ENCODE peak calls at places on chromosomes 3 and 15, in four cellular contexts. One of them, this sample, is unnamed. For H3K4me1, the result is how much of the 10 kb centered on the place peaks cover.

GRCh38 chr3:138995706-138996105 is 10.4 kb downstream of the PRR23A start:
- DNase-seq in neuronal stem cell: no peak
- DNase-seq in right lobe of liver: no peak
- DNase-seq in transverse colon: no peak
- DNase-seq in this sample: no peak

GRCh38 chr15:74431116-74431515 is 2.6 kb downstream of the SEMA7A start:
- DNase-seq in neuronal stem cell: no peak
- DNase-seq in right lobe of liver: no peak
- DNase-seq in transverse colon: no peak
- DNase-seq in this sample: no peak

GRCh38 chr3:129756871-129757270 is 136.6 kb downstream of the TMCC1 start:
- DNase-seq in neuronal stem cell: no peak
- DNase-seq in right lobe of liver: no peak
- DNase-seq in transverse colon: no peak
- DNase-seq in this sample: no peak

GRCh38 chr3:54986294-54986693 is 58.4 kb upstream of the LRTM1 start:
- DNase-seq in neuronal stem cell: no peak
- DNase-seq in right lobe of liver: no peak
- DNase-seq in transverse colon: no peak
- DNase-seq in this sample: no peak

GRCh38 chr3:196666001-196666867 is 26.7 kb downstream of the NRROS start:
- DNase-seq in neuronal stem cell: peak
- DNase-seq in right lobe of liver: no peak
- DNase-seq in transverse colon: no peak
- DNase-seq in this sample: no peak

GRCh38 chr15:73957785-73958184 is 31.5 kb downstream of the LOXL1 start:
- DNase-seq in neuronal stem cell: no peak
- DNase-seq in right lobe of liver: peak
- DNase-seq in transverse colon: no peak
- DNase-seq in this sample: no peak

GRCh38 chr3:53464424-53464823 is 30.0 kb upstream of the CACNA1D start:
- DNase-seq in neuronal stem cell: no peak
- DNase-seq in right lobe of liver: peak
- DNase-seq in transverse colon: no peak
- DNase-seq in this sample: no peak

GRCh38 chr3:120762575-120762974 is 20.0 kb downstream of the GTF2E1 start:
- DNase-seq in neuronal stem cell: no peak
- DNase-seq in right lobe of liver: no peak
- DNase-seq in transverse colon: no peak
- DNase-seq in this sample: no peak

GRCh38 chr3:126846316-126846715 is 136.6 kb upstream of the PLXNA1 start:
- DNase-seq in neuronal stem cell: no peak
- DNase-seq in right lobe of liver: no peak
- DNase-seq in transverse colon: no peak
- DNase-seq in this sample: no peak

GRCh38 chr3:78506038-78506437 is 1261.8 kb downstream of the ROBO1 start:
- DNase-seq in neuronal stem cell: no peak
- DNase-seq in right lobe of liver: no peak
- DNase-seq in transverse colon: no peak
- DNase-seq in this sample: no peak

GRCh38 chr3:54600441-54601204 is 327.2 kb downstream of the LRTM1 start:
- DNase-seq in neuronal stem cell: no peak
- DNase-seq in right lobe of liver: no peak
- DNase-seq in transverse colon: no peak
- DNase-seq in this sample: no peak

GRCh38 chr3:190695994-190696393 is 166.5 kb downstream of the GMNC start:
- DNase-seq in neuronal stem cell: no peak
- DNase-seq in right lobe of liver: no peak
- DNase-seq in transverse colon: no peak
- DNase-seq in this sample: no peak

GRCh38 chr3:22835041-22835440 is 368.1 kb upstream of the UBE2E2 start:
- DNase-seq in neuronal stem cell: no peak
- DNase-seq in right lobe of liver: no peak
- DNase-seq in transverse colon: no peak
- DNase-seq in this sample: no peak

GRCh38 chr3:156160653-156161052 is 40.3 kb downstream of the KCNAB1 start:
- DNase-seq in neuronal stem cell: no peak
- DNase-seq in right lobe of liver: no peak
- DNase-seq in transverse colon: no peak
- DNase-seq in this sample: no peak

GRCh38 chr3:184262166-184262926 is 993 bp upstream of the CAMK2N2 start:
- DNase-seq in neuronal stem cell: no peak
- DNase-seq in right lobe of liver: peak
- DNase-seq in transverse colon: no peak
- DNase-seq in this sample: no peak

GRCh38 chr3:4816306-4816705 is 162.9 kb upstream of the BHLHE40 start:
- DNase-seq in neuronal stem cell: no peak
- DNase-seq in right lobe of liver: no peak
- DNase-seq in transverse colon: no peak
- DNase-seq in this sample: no peak

GRCh38 chr15:74957301-74958035 is 896 bp upstream of the RPP25 start:
- DNase-seq in neuronal stem cell: no peak
- DNase-seq in right lobe of liver: no peak
- DNase-seq in transverse colon: peak
- DNase-seq in this sample: peak

DNA sequence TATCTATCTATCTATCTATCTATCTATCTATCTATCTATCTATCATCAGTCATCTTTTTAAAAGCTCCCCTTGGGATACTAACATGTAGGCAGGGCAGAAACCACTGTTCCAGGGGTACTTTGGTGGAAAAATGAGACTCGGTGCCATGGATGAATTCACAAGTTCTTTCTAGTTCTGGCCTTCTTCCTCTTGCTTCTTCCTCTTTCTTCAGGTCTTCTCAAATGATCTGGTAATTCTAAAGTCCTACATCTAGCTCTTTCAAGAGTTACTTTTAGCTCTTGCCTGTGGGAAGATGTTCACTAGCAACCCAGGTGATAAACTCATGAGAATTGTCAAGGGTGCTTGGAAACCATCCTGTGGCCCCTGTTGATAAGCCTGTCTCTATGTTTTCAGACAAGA is 168.5 kb upstream of the TBC1D5 start:
- DNase-seq in neuronal stem cell: no peak
- DNase-seq in right lobe of liver: no peak
- DNase-seq in transverse colon: no peak
- DNase-seq in this sample: no peak
- H3K4me1 ChIP-seq in neuronal stem cell: under half
- H3K4me1 ChIP-seq in right lobe of liver: under half
- H3K4me1 ChIP-seq in transverse colon: under half
- H3K4me1 ChIP-seq in this sample: under half

GRCh38 chr3:149581681-149582349 is 76.0 kb downstream of the WWTR1 start:
- DNase-seq in neuronal stem cell: no peak
- DNase-seq in right lobe of liver: no peak
- DNase-seq in transverse colon: no peak
- DNase-seq in this sample: no peak
- H3K4me1 ChIP-seq in neuronal stem cell: under half
- H3K4me1 ChIP-seq in right lobe of liver: under half
- H3K4me1 ChIP-seq in transverse colon: under half
- H3K4me1 ChIP-seq in this sample: half or more

DNA sequence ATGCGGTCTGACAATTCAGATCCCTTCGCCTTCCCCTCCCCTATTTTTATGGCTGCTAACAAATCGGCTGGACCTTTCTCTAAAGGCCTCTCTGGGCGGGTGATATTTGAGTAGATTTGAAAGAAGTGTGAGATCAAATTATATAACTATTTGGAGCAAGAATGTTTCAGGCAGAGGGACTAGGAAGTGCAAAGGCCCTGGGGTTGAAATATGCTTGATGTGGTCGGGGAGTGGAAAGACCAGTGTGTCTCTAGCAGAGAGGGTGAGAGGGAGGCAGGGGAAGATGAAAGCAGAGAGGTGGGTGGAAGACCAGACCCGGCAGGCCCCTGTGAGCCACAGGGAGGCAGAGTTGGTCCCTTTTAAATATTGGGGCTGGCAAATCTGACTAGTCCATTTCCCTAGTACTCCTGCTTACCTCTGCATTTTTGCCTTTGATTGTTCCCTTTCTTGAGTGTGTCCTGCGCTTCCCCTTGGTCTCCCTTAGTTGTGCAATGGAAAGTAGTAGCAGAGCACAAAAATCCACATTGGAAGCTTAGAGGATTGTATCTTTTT is 32.3 kb downstream of the SLCO3A1 start:
- DNase-seq in neuronal stem cell: no peak
- DNase-seq in right lobe of liver: no peak
- DNase-seq in transverse colon: no peak
- DNase-seq in this sample: no peak
- H3K4me1 ChIP-seq in neuronal stem cell: under half
- H3K4me1 ChIP-seq in right lobe of liver: under half
- H3K4me1 ChIP-seq in transverse colon: under half
- H3K4me1 ChIP-seq in this sample: under half

GRCh38 chr3:8506611-8507061 is 5.0 kb downstream of the LMCD1 start:
- DNase-seq in neuronal stem cell: no peak
- DNase-seq in right lobe of liver: no peak
- DNase-seq in transverse colon: no peak
- DNase-seq in this sample: no peak

GRCh38 chr3:8504611-8504973 is 3.0 kb downstream of the LMCD1 start:
- DNase-seq in neuronal stem cell: no peak
- DNase-seq in right lobe of liver: no peak
- DNase-seq in transverse colon: no peak
- DNase-seq in this sample: no peak

GRCh38 chr3:8507496-8507895 is 5.9 kb downstream of the LMCD1 start:
- DNase-seq in neuronal stem cell: no peak
- DNase-seq in right lobe of liver: no peak
- DNase-seq in transverse colon: no peak
- DNase-seq in this sample: no peak

GRCh38 chr3:8503871-8504610 is 2.4 kb downstream of the LMCD1 start:
- DNase-seq in neuronal stem cell: no peak
- DNase-seq in right lobe of liver: no peak
- DNase-seq in transverse colon: no peak
- DNase-seq in this sample: no peak

DNA sequence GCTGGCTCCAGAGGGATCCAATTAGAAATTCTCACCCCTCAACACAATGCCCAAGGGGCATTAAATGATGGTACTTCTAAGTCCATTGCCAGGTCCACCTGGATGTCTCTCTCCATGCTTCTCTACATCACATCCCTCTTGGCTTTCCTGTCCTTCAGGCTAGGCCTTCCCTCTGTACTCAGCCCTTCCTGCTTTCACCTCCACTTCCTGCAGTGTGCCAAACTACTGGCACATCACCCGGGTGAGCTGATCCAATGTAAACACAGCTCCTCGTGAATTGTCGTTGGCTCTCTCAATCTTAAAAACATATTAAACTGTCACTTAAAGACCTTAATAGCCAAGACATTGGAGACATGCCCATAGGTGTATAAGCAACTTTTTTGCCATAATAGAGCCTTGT is 4.0 kb downstream of the LMCD1 start:
- DNase-seq in neuronal stem cell: no peak
- DNase-seq in right lobe of liver: peak
- DNase-seq in transverse colon: peak
- DNase-seq in this sample: no peak
- H3K4me1 ChIP-seq in neuronal stem cell: under half
- H3K4me1 ChIP-seq in right lobe of liver: under half
- H3K4me1 ChIP-seq in transverse colon: under half
- H3K4me1 ChIP-seq in this sample: under half

DNA sequence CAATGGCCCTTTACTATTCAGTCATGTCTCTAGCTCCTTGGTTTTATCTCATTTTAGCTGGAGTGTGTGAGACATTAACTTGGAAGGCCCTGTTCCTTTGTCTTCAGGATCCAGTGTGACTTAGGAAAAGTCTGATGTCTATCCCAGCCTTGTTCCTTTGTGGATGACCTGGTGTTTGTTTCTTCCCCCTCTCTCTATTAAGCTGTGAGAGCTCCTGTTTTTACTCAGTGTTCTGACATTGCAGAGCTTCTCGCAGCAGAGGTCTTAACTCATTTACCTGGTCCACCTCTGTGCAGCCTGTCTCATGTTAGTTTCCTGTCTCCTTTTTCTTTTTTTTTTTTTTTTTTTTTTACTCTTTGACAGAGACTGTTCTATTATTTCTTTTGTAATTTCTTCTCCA is 43.1 kb downstream of the KLF13 start:
- DNase-seq in neuronal stem cell: no peak
- DNase-seq in right lobe of liver: no peak
- DNase-seq in transverse colon: no peak
- DNase-seq in this sample: no peak
- H3K4me1 ChIP-seq in neuronal stem cell: under half
- H3K4me1 ChIP-seq in right lobe of liver: under half
- H3K4me1 ChIP-seq in transverse colon: under half
- H3K4me1 ChIP-seq in this sample: half or more

GRCh38 chr3:188712257-188712924 is 459.4 kb upstream of the TPRG1 start:
- DNase-seq in neuronal stem cell: no peak
- DNase-seq in right lobe of liver: no peak
- DNase-seq in transverse colon: no peak
- DNase-seq in this sample: no peak

GRCh38 chr3:188706599-188706998 is 465.2 kb upstream of the TPRG1 start:
- DNase-seq in neuronal stem cell: no peak
- DNase-seq in right lobe of liver: no peak
- DNase-seq in transverse colon: no peak
- DNase-seq in this sample: no peak

GRCh38 chr3:188711898-188712256 is 459.9 kb upstream of the TPRG1 start:
- DNase-seq in neuronal stem cell: no peak
- DNase-seq in right lobe of liver: no peak
- DNase-seq in transverse colon: no peak
- DNase-seq in this sample: no peak

GRCh38 chr3:188706176-188706575 is 465.6 kb upstream of the TPRG1 start:
- DNase-seq in neuronal stem cell: no peak
- DNase-seq in right lobe of liver: no peak
- DNase-seq in transverse colon: no peak
- DNase-seq in this sample: no peak

DNA sequence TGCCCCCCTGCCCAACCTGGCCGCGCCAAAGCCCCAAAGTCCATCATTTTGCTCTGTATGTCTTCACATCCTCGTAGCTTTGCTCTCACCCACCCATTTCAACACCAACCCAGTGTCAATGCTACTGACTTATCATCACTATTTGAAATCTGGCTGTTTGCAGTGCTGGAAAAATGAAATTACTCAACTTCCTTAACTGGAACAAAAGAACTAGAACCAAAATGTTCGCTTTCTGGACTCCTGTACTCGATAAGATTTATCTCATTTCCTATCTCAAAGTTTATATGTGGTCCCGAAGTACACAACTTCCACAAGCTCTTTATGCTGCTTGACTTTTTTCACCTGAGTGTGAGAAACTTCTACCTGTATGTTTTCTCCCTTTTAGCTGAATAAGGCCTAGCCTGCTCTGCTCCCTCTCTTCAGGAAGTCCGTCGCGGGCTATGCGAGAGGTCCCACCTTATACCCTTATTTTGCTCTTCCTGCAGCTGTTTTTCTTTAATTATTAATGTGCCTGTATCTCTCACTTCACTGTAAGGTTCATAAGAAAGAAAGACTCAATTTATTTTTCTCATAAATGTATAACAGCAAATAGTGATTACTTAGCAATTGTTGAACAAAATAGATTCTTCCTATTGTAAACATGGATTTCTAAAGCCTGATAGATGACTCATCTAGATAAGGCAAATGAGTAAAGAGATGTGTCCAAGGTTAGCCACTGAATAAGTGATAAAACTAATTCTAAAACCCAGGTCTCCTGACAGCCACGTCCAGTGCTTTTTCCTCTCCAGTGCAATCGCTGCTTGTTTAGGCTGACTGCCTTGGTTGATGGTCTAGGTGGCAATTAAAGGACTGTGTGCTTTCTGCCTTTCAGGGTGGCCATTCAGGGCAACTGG is 464.1 kb upstream of the TPRG1 start:
- DNase-seq in neuronal stem cell: no peak
- DNase-seq in right lobe of liver: no peak
- DNase-seq in transverse colon: no peak
- DNase-seq in this sample: no peak
- H3K4me1 ChIP-seq in neuronal stem cell: under half
- H3K4me1 ChIP-seq in right lobe of liver: under half
- H3K4me1 ChIP-seq in transverse colon: under half
- H3K4me1 ChIP-seq in this sample: under half

GRCh38 chr3:124836448-124836847 is 50.7 kb downstream of the ITGB5 start:
- DNase-seq in neuronal stem cell: no peak
- DNase-seq in right lobe of liver: no peak
- DNase-seq in transverse colon: no peak
- DNase-seq in this sample: no peak
- H3K4me1 ChIP-seq in neuronal stem cell: under half
- H3K4me1 ChIP-seq in right lobe of liver: half or more
- H3K4me1 ChIP-seq in transverse colon: under half
- H3K4me1 ChIP-seq in this sample: under half